ENCODE peak calls at places on chromosomes 13 and 19, in eight cellular contexts. One of them, this sample, is unnamed.

GRCh38 chr13:30355405-30355741 is 48.0 kb upstream of the KATNAL1 start:
- DNase-seq in HCT116: no peak
- DNase-seq in pancreas: no peak
- DNase-seq in brain microvascular endothelial cell: no peak
- DNase-seq in neuronal stem cell: no peak
- DNase-seq in CD4-positive, alpha-beta T cell: peak
- DNase-seq in heart right ventricle: peak
- DNase-seq in endothelial cell of umbilical vein: peak
- DNase-seq in this sample: no peak

GRCh38 chr13:94344126-94344863 is 135.2 kb downstream of the DCT start:
- DNase-seq in neuronal stem cell: no peak
- DNase-seq in HCT116: no peak
- DNase-seq in heart right ventricle: no peak
- DNase-seq in pancreas: no peak
- DNase-seq in brain microvascular endothelial cell: peak
- DNase-seq in endothelial cell of umbilical vein: peak
- DNase-seq in CD4-positive, alpha-beta T cell: no peak
- DNase-seq in this sample: no peak

GRCh38 chr13:113400621-113401451 is 36.9 kb upstream of the GRTP1 start:
- DNase-seq in brain microvascular endothelial cell: no peak
- DNase-seq in pancreas: no peak
- DNase-seq in endothelial cell of umbilical vein: no peak
- DNase-seq in HCT116: no peak
- DNase-seq in CD4-positive, alpha-beta T cell: no peak
- DNase-seq in neuronal stem cell: no peak
- DNase-seq in heart right ventricle: peak
- DNase-seq in this sample: no peak

GRCh38 chr13:26390203-26390602 is 136.3 kb downstream of the CDK8 start:
- DNase-seq in neuronal stem cell: no peak
- DNase-seq in brain microvascular endothelial cell: no peak
- DNase-seq in HCT116: no peak
- DNase-seq in CD4-positive, alpha-beta T cell: no peak
- DNase-seq in endothelial cell of umbilical vein: no peak
- DNase-seq in heart right ventricle: no peak
- DNase-seq in pancreas: no peak
- DNase-seq in this sample: no peak

GRCh38 chr13:112434937-112435523 is 58.9 kb downstream of the SPACA7 start:
- DNase-seq in endothelial cell of umbilical vein: no peak
- DNase-seq in brain microvascular endothelial cell: no peak
- DNase-seq in CD4-positive, alpha-beta T cell: no peak
- DNase-seq in neuronal stem cell: no peak
- DNase-seq in pancreas: no peak
- DNase-seq in HCT116: no peak
- DNase-seq in heart right ventricle: no peak
- DNase-seq in this sample: no peak

GRCh38 chr13:79782541-79783216 is 301.7 kb downstream of the NDFIP2 start:
- DNase-seq in neuronal stem cell: peak
- DNase-seq in CD4-positive, alpha-beta T cell: no peak
- DNase-seq in pancreas: peak
- DNase-seq in endothelial cell of umbilical vein: peak
- DNase-seq in HCT116: no peak
- DNase-seq in brain microvascular endothelial cell: peak
- DNase-seq in heart right ventricle: peak
- DNase-seq in this sample: no peak

GRCh38 chr19:29612801-29613595 is 6.9 kb downstream of the POP4 start:
- DNase-seq in pancreas: no peak
- DNase-seq in neuronal stem cell: no peak
- DNase-seq in brain microvascular endothelial cell: no peak
- DNase-seq in endothelial cell of umbilical vein: no peak
- DNase-seq in HCT116: no peak
- DNase-seq in heart right ventricle: no peak
- DNase-seq in CD4-positive, alpha-beta T cell: no peak
- DNase-seq in this sample: no peak

GRCh38 chr13:50914848-50915247 is 5.3 kb downstream of the RNASEH2B start:
- DNase-seq in endothelial cell of umbilical vein: no peak
- DNase-seq in neuronal stem cell: no peak
- DNase-seq in HCT116: no peak
- DNase-seq in CD4-positive, alpha-beta T cell: no peak
- DNase-seq in brain microvascular endothelial cell: peak
- DNase-seq in pancreas: no peak
- DNase-seq in heart right ventricle: no peak
- DNase-seq in this sample: no peak

GRCh38 chr13:93002071-93002470 is 224.5 kb upstream of the GPC6 start:
- DNase-seq in HCT116: no peak
- DNase-seq in heart right ventricle: no peak
- DNase-seq in neuronal stem cell: no peak
- DNase-seq in pancreas: no peak
- DNase-seq in CD4-positive, alpha-beta T cell: no peak
- DNase-seq in brain microvascular endothelial cell: no peak
- DNase-seq in endothelial cell of umbilical vein: no peak
- DNase-seq in this sample: no peak

GRCh38 chr13:54989418-54989817 is 1960.8 kb downstream of the OLFM4 start:
- DNase-seq in CD4-positive, alpha-beta T cell: no peak
- DNase-seq in neuronal stem cell: no peak
- DNase-seq in HCT116: no peak
- DNase-seq in brain microvascular endothelial cell: no peak
- DNase-seq in pancreas: no peak
- DNase-seq in endothelial cell of umbilical vein: no peak
- DNase-seq in heart right ventricle: no peak
- DNase-seq in this sample: no peak

GRCh38 chr13:29583073-29583785 is 12.3 kb downstream of the SLC7A1 start:
- DNase-seq in endothelial cell of umbilical vein: no peak
- DNase-seq in heart right ventricle: no peak
- DNase-seq in brain microvascular endothelial cell: peak
- DNase-seq in HCT116: no peak
- DNase-seq in CD4-positive, alpha-beta T cell: no peak
- DNase-seq in pancreas: no peak
- DNase-seq in neuronal stem cell: no peak
- DNase-seq in this sample: no peak

GRCh38 chr19:5578094-5578846 is 10.5 kb upstream of the TINCR start:
- DNase-seq in endothelial cell of umbilical vein: peak
- DNase-seq in pancreas: no peak
- DNase-seq in brain microvascular endothelial cell: peak
- DNase-seq in CD4-positive, alpha-beta T cell: peak
- DNase-seq in heart right ventricle: peak
- DNase-seq in neuronal stem cell: peak
- DNase-seq in HCT116: no peak
- DNase-seq in this sample: no peak

GRCh38 chr13:42066542-42066941 is 18.1 kb downstream of the DGKH start:
- DNase-seq in brain microvascular endothelial cell: peak
- DNase-seq in HCT116: no peak
- DNase-seq in endothelial cell of umbilical vein: peak
- DNase-seq in pancreas: no peak
- DNase-seq in heart right ventricle: no peak
- DNase-seq in CD4-positive, alpha-beta T cell: no peak
- DNase-seq in neuronal stem cell: no peak
- DNase-seq in this sample: no peak

GRCh38 chr13:48775285-48775684 is 121.6 kb downstream of the CYSLTR2 start:
- DNase-seq in endothelial cell of umbilical vein: no peak
- DNase-seq in brain microvascular endothelial cell: no peak
- DNase-seq in neuronal stem cell: no peak
- DNase-seq in HCT116: no peak
- DNase-seq in pancreas: no peak
- DNase-seq in heart right ventricle: no peak
- DNase-seq in CD4-positive, alpha-beta T cell: no peak
- DNase-seq in this sample: no peak

GRCh38 chr13:92590503-92590908 is 636.1 kb upstream of the GPC6 start:
- DNase-seq in heart right ventricle: no peak
- DNase-seq in HCT116: no peak
- DNase-seq in endothelial cell of umbilical vein: no peak
- DNase-seq in neuronal stem cell: no peak
- DNase-seq in brain microvascular endothelial cell: peak
- DNase-seq in CD4-positive, alpha-beta T cell: no peak
- DNase-seq in pancreas: no peak
- DNase-seq in this sample: no peak

DNA sequence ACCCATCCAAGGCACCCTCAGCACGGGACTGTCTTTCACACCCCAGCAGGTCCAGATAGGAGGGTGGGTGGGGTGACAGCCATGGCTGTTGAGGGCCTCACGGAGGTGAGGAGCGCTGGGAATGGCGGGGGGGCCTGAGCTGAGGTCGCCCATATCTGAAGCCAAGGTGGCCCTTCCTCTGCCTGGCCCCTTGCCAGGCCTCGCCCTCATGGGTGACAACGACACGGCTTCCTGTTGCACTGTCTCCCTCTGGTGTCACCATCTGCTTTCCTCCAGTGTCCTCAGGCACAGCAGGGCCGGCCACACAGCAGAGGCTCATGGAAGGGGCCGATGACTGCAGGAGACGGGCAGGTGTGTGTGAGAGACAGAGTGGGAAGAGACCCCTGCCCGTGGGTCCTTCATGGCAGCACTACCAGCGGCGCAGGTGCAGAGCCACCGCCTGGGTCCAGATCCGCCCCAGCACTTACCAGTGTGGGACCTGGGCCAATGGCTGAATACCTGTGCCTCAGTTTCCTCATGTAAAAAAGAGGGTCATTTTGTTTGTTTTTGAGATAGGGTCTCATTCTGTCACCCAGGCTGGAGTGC is 8.1 kb upstream of the NKPD1 start:
- DNase-seq in heart right ventricle: no peak
- DNase-seq in neuronal stem cell: no peak
- DNase-seq in pancreas: no peak
- DNase-seq in HCT116: no peak
- DNase-seq in endothelial cell of umbilical vein: no peak
- DNase-seq in brain microvascular endothelial cell: no peak
- DNase-seq in CD4-positive, alpha-beta T cell: no peak
- DNase-seq in this sample: no peak
- H3K27ac ChIP-seq in heart right ventricle: no peak
- H3K27ac ChIP-seq in neuronal stem cell: no peak
- H3K27ac ChIP-seq in pancreas: no peak
- H3K27ac ChIP-seq in HCT116: no peak
- H3K27ac ChIP-seq in endothelial cell of umbilical vein: no peak
- H3K27ac ChIP-seq in brain microvascular endothelial cell: no peak
- H3K27ac ChIP-seq in CD4-positive, alpha-beta T cell: no peak
- H3K27ac ChIP-seq in this sample: no peak

GRCh38 chr13:75399168-75399878 is 82.6 kb downstream of the TBC1D4 start:
- DNase-seq in HCT116: no peak
- DNase-seq in neuronal stem cell: no peak
- DNase-seq in endothelial cell of umbilical vein: no peak
- DNase-seq in heart right ventricle: no peak
- DNase-seq in brain microvascular endothelial cell: peak
- DNase-seq in pancreas: no peak
- DNase-seq in CD4-positive, alpha-beta T cell: no peak
- DNase-seq in this sample: no peak

GRCh38 chr13:75399879-75400217 is 82.1 kb downstream of the TBC1D4 start:
- DNase-seq in CD4-positive, alpha-beta T cell: no peak
- DNase-seq in endothelial cell of umbilical vein: no peak
- DNase-seq in neuronal stem cell: no peak
- DNase-seq in heart right ventricle: no peak
- DNase-seq in brain microvascular endothelial cell: no peak
- DNase-seq in pancreas: no peak
- DNase-seq in HCT116: no peak
- DNase-seq in this sample: no peak

GRCh38 chr13:75402787-75403186 is 79.2 kb downstream of the TBC1D4 start:
- DNase-seq in neuronal stem cell: no peak
- DNase-seq in brain microvascular endothelial cell: no peak
- DNase-seq in pancreas: no peak
- DNase-seq in heart right ventricle: peak
- DNase-seq in endothelial cell of umbilical vein: no peak
- DNase-seq in HCT116: no peak
- DNase-seq in CD4-positive, alpha-beta T cell: no peak
- DNase-seq in this sample: no peak

GRCh38 chr13:75398072-75398471 is 83.9 kb downstream of the TBC1D4 start:
- DNase-seq in endothelial cell of umbilical vein: no peak
- DNase-seq in heart right ventricle: no peak
- DNase-seq in pancreas: no peak
- DNase-seq in brain microvascular endothelial cell: no peak
- DNase-seq in neuronal stem cell: no peak
- DNase-seq in HCT116: no peak
- DNase-seq in CD4-positive, alpha-beta T cell: no peak
- DNase-seq in this sample: no peak

DNA sequence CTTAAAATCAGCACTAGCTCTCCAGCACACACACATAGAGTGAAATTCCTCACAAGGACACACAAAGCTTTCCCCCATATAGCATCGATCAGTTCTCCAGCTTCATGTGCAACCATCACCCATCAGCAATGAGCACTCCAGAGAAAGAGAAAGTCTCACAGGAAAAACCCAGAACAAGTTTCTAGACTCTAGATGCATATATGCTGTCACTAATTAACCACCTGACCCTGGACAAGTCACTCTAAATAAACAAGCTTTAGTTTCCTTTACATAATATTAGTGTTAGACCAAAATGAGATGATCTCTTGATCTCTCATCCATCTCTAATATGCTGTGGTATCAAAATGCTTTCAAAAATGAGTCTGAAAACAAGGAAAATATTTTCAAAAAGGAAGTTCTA is 81.2 kb downstream of the TBC1D4 start:
- DNase-seq in endothelial cell of umbilical vein: no peak
- DNase-seq in CD4-positive, alpha-beta T cell: no peak
- DNase-seq in pancreas: no peak
- DNase-seq in heart right ventricle: no peak
- DNase-seq in HCT116: no peak
- DNase-seq in neuronal stem cell: no peak
- DNase-seq in brain microvascular endothelial cell: no peak
- DNase-seq in this sample: no peak
- H3K27ac ChIP-seq in endothelial cell of umbilical vein: no peak
- H3K27ac ChIP-seq in CD4-positive, alpha-beta T cell: no peak
- H3K27ac ChIP-seq in pancreas: no peak
- H3K27ac ChIP-seq in heart right ventricle: peak
- H3K27ac ChIP-seq in HCT116: no peak
- H3K27ac ChIP-seq in neuronal stem cell: no peak
- H3K27ac ChIP-seq in brain microvascular endothelial cell: no peak
- H3K27ac ChIP-seq in this sample: no peak

DNA sequence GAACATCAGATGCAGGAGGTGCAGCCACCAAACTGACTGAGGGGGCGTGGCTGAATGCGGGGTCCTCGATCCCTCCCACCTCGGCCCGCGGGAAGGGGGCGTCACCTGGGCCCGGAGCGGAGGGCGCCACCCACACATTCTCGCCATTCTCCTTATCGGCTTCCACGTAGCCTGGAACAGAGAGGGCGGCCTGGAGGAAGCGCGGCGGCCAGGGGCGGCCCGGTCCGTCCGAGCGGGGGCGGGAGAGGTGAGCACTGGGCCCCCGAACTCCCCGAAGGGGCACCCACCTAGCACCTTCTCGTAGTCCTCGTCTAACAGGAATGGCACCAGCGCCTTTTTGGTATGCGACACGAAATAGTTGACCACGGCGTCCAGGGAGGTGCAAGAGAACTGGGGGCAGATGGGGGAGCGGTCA is 11.8 kb downstream of the STAP2 start:
- DNase-seq in heart right ventricle: no peak
- DNase-seq in pancreas: no peak
- DNase-seq in CD4-positive, alpha-beta T cell: no peak
- DNase-seq in neuronal stem cell: peak
- DNase-seq in HCT116: no peak
- DNase-seq in endothelial cell of umbilical vein: no peak
- DNase-seq in brain microvascular endothelial cell: no peak
- DNase-seq in this sample: no peak
- H3K27ac ChIP-seq in heart right ventricle: no peak
- H3K27ac ChIP-seq in pancreas: no peak
- H3K27ac ChIP-seq in CD4-positive, alpha-beta T cell: no peak
- H3K27ac ChIP-seq in neuronal stem cell: no peak
- H3K27ac ChIP-seq in HCT116: no peak
- H3K27ac ChIP-seq in endothelial cell of umbilical vein: no peak
- H3K27ac ChIP-seq in brain microvascular endothelial cell: no peak
- H3K27ac ChIP-seq in this sample: no peak

DNA sequence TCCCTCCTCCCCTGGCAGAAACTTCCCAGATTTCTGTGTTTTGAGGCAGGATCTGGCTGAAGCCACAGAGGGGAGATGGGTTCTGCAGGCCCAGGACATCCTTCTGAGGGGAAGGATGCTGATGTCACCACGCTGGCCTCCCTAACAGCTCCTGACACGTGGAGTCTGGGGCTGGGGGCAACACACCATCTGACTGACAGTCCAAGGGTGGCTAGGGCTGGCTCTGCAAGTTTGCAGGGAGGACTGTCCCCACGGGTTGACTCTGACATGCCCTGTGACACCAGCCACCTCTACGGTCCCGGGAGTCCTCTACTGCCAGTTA is 14.6 kb downstream of the PAK4 start:
- DNase-seq in brain microvascular endothelial cell: no peak
- DNase-seq in pancreas: no peak
- DNase-seq in heart right ventricle: no peak
- DNase-seq in neuronal stem cell: no peak
- DNase-seq in CD4-positive, alpha-beta T cell: no peak
- DNase-seq in HCT116: no peak
- DNase-seq in endothelial cell of umbilical vein: no peak
- DNase-seq in this sample: no peak
- H3K27ac ChIP-seq in brain microvascular endothelial cell: no peak
- H3K27ac ChIP-seq in pancreas: peak
- H3K27ac ChIP-seq in heart right ventricle: no peak
- H3K27ac ChIP-seq in neuronal stem cell: no peak
- H3K27ac ChIP-seq in CD4-positive, alpha-beta T cell: no peak
- H3K27ac ChIP-seq in HCT116: no peak
- H3K27ac ChIP-seq in endothelial cell of umbilical vein: no peak
- H3K27ac ChIP-seq in this sample: no peak

This sample was measured in epithelial cell of prostate.